ENCODE peak calls at places on chromosomes 11 and 22, in six cellular contexts. One of them, this sample, is unnamed.

GRCh38 chr22:24875862-24876506 is 70.0 kb downstream of the SGSM1 start:
- DNase-seq in uterus: no peak
- DNase-seq in heart right ventricle: no peak
- DNase-seq in body of pancreas: no peak
- DNase-seq in esophagus squamous epithelium: no peak
- DNase-seq in tibial artery: no peak
- DNase-seq in this sample: no peak

GRCh38 chr11:16114451-16114850 is 241.9 kb downstream of the SOX6 start:
- DNase-seq in uterus: no peak
- DNase-seq in heart right ventricle: no peak
- DNase-seq in body of pancreas: no peak
- DNase-seq in esophagus squamous epithelium: no peak
- DNase-seq in tibial artery: no peak
- DNase-seq in this sample: no peak

GRCh38 chr11:2268911-2269600 is 1.3 kb downstream of the ASCL2 start:
- DNase-seq in uterus: peak
- DNase-seq in heart right ventricle: peak
- DNase-seq in body of pancreas: peak
- DNase-seq in esophagus squamous epithelium: no peak
- DNase-seq in tibial artery: peak
- DNase-seq in this sample: no peak

GRCh38 chr22:49402169-49402568 is 425.5 kb downstream of the BRD1 start:
- DNase-seq in uterus: no peak
- DNase-seq in heart right ventricle: no peak
- DNase-seq in body of pancreas: no peak
- DNase-seq in esophagus squamous epithelium: no peak
- DNase-seq in tibial artery: no peak
- DNase-seq in this sample: no peak

GRCh38 chr11:13772223-13773046 is 104.0 kb downstream of the FAR1 start:
- DNase-seq in uterus: no peak
- DNase-seq in heart right ventricle: no peak
- DNase-seq in body of pancreas: peak
- DNase-seq in esophagus squamous epithelium: no peak
- DNase-seq in tibial artery: no peak
- DNase-seq in this sample: no peak

GRCh38 chr22:37427128-37427710 is at the start of gene ELFN2:
- DNase-seq in uterus: no peak
- DNase-seq in heart right ventricle: peak
- DNase-seq in body of pancreas: peak
- DNase-seq in esophagus squamous epithelium: no peak
- DNase-seq in tibial artery: no peak
- DNase-seq in this sample: no peak

GRCh38 chr11:30128269-30128932 is 102.4 kb upstream of the FSHB start:
- DNase-seq in uterus: no peak
- DNase-seq in heart right ventricle: no peak
- DNase-seq in body of pancreas: peak
- DNase-seq in esophagus squamous epithelium: no peak
- DNase-seq in tibial artery: no peak
- DNase-seq in this sample: no peak

GRCh38 chr11:122099345-122100045 is 16.5 kb downstream of the BLID start:
- DNase-seq in uterus: no peak
- DNase-seq in heart right ventricle: no peak
- DNase-seq in body of pancreas: peak
- DNase-seq in esophagus squamous epithelium: no peak
- DNase-seq in tibial artery: no peak
- DNase-seq in this sample: no peak

GRCh38 chr11:8757533-8757932 is 74.9 kb downstream of the RPL27A start:
- DNase-seq in uterus: no peak
- DNase-seq in heart right ventricle: no peak
- DNase-seq in body of pancreas: no peak
- DNase-seq in esophagus squamous epithelium: no peak
- DNase-seq in tibial artery: no peak
- DNase-seq in this sample: no peak

GRCh38 chr11:5679811-5680210 is 5.1 kb downstream of the TRIM5 start:
- DNase-seq in uterus: no peak
- DNase-seq in heart right ventricle: no peak
- DNase-seq in body of pancreas: no peak
- DNase-seq in esophagus squamous epithelium: no peak
- DNase-seq in tibial artery: no peak
- DNase-seq in this sample: no peak

GRCh38 chr22:37848587-37849088 is 581 bp upstream of the EIF3L start:
- DNase-seq in uterus: no peak
- DNase-seq in heart right ventricle: no peak
- DNase-seq in body of pancreas: no peak
- DNase-seq in esophagus squamous epithelium: no peak
- DNase-seq in tibial artery: no peak
- DNase-seq in this sample: no peak

GRCh38 chr11:57567512-57568329 is at the start of gene UBE2L6:
- DNase-seq in uterus: peak
- DNase-seq in heart right ventricle: peak
- DNase-seq in body of pancreas: peak
- DNase-seq in esophagus squamous epithelium: peak
- DNase-seq in tibial artery: peak
- DNase-seq in this sample: peak

GRCh38 chr11:36153581-36153980 is 135.6 kb downstream of the COMMD9 start:
- DNase-seq in uterus: no peak
- DNase-seq in heart right ventricle: no peak
- DNase-seq in body of pancreas: no peak
- DNase-seq in esophagus squamous epithelium: no peak
- DNase-seq in tibial artery: no peak
- DNase-seq in this sample: no peak

GRCh38 chr11:73398721-73399120 is 22.5 kb downstream of the RELT start:
- DNase-seq in uterus: no peak
- DNase-seq in heart right ventricle: no peak
- DNase-seq in body of pancreas: no peak
- DNase-seq in esophagus squamous epithelium: no peak
- DNase-seq in tibial artery: no peak
- DNase-seq in this sample: no peak

GRCh38 chr11:26199341-26199740 is 132.6 kb upstream of the ANO3 start:
- DNase-seq in uterus: no peak
- DNase-seq in heart right ventricle: no peak
- DNase-seq in body of pancreas: no peak
- DNase-seq in esophagus squamous epithelium: no peak
- DNase-seq in tibial artery: no peak
- DNase-seq in this sample: no peak

GRCh38 chr11:47466701-47467250 is 17.8 kb upstream of the RAPSN start:
- DNase-seq in uterus: no peak
- DNase-seq in heart right ventricle: peak
- DNase-seq in body of pancreas: peak
- DNase-seq in esophagus squamous epithelium: no peak
- DNase-seq in tibial artery: no peak
- DNase-seq in this sample: peak

GRCh38 chr11:576791-577610 is 731 bp downstream of the PHRF1 start:
- DNase-seq in uterus: no peak
- DNase-seq in heart right ventricle: no peak
- DNase-seq in body of pancreas: no peak
- DNase-seq in esophagus squamous epithelium: no peak
- DNase-seq in tibial artery: no peak
- DNase-seq in this sample: no peak

GRCh38 chr11:130999992-131000770 is 83.9 kb upstream of the SNX19 start:
- DNase-seq in uterus: no peak
- DNase-seq in heart right ventricle: no peak
- DNase-seq in body of pancreas: no peak
- DNase-seq in esophagus squamous epithelium: no peak
- DNase-seq in tibial artery: no peak
- DNase-seq in this sample: no peak

GRCh38 chr11:110777765-110778164 is 65.5 kb upstream of the ARHGAP20 start:
- DNase-seq in uterus: no peak
- DNase-seq in heart right ventricle: no peak
- DNase-seq in body of pancreas: no peak
- DNase-seq in esophagus squamous epithelium: no peak
- DNase-seq in tibial artery: peak
- DNase-seq in this sample: no peak

GRCh38 chr11:128303383-128303782 is 284.0 kb downstream of the ETS1 start:
- DNase-seq in uterus: no peak
- DNase-seq in heart right ventricle: no peak
- DNase-seq in body of pancreas: no peak
- DNase-seq in esophagus squamous epithelium: no peak
- DNase-seq in tibial artery: no peak
- DNase-seq in this sample: no peak
- H3K27ac ChIP-seq in uterus: no peak
- H3K27ac ChIP-seq in heart right ventricle: no peak
- H3K27ac ChIP-seq in body of pancreas: no peak
- H3K27ac ChIP-seq in esophagus squamous epithelium: no peak
- H3K27ac ChIP-seq in tibial artery: no peak
- H3K27ac ChIP-seq in this sample: no peak

DNA sequence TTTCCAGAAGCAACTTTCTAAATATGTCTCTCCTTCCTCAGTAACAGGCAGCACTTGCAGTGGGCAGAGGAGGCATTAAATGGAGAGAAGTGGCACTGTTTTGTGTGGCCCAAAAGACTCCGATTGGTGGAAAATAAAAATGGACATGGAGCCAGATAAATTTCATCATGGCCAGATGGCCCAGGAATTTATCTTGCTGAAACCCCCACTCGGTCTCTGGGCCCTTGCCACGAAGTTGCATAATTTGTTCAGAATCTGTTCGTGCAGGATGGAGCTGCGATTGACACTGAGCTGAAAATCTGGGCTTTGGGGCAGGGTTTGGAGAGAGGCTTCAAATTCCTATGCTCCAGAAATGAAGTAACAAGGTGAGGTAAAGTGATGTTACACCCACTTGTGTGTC is 65.5 kb downstream of the C11orf91 start:
- DNase-seq in uterus: peak
- DNase-seq in heart right ventricle: peak
- DNase-seq in body of pancreas: peak
- DNase-seq in esophagus squamous epithelium: no peak
- DNase-seq in tibial artery: no peak
- DNase-seq in this sample: no peak
- H3K27ac ChIP-seq in uterus: no peak
- H3K27ac ChIP-seq in heart right ventricle: no peak
- H3K27ac ChIP-seq in body of pancreas: no peak
- H3K27ac ChIP-seq in esophagus squamous epithelium: peak
- H3K27ac ChIP-seq in tibial artery: no peak
- H3K27ac ChIP-seq in this sample: no peak

GRCh38 chr11:10934293-10934850 is 76.5 kb upstream of the ZBED5 start:
- DNase-seq in uterus: no peak
- DNase-seq in heart right ventricle: no peak
- DNase-seq in body of pancreas: peak
- DNase-seq in esophagus squamous epithelium: no peak
- DNase-seq in tibial artery: no peak
- DNase-seq in this sample: no peak
- H3K27ac ChIP-seq in uterus: peak
- H3K27ac ChIP-seq in heart right ventricle: peak
- H3K27ac ChIP-seq in body of pancreas: peak
- H3K27ac ChIP-seq in esophagus squamous epithelium: peak
- H3K27ac ChIP-seq in tibial artery: peak
- H3K27ac ChIP-seq in this sample: no peak

DNA sequence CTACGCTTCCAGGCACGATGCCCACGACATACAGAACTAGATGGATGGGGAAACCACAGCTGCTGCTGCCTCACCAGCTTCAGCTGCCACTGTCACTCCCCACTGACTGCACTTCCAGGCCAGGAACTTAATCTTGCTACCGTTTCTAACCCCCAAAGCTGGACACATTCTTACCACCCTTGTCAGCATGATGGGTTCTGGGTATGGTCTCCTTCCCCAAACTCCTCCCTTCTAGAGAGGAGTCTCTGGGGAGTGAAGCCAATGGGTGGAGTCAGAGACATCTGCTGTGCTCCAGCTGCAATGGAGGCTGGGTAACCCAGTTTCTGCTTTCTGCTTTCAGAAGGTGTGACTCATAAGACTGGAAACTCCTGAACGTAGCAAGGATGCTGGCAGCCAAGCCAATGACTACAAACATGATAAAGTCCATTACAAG is 87.0 kb upstream of the THY1 start:
- DNase-seq in uterus: peak
- DNase-seq in heart right ventricle: no peak
- DNase-seq in body of pancreas: peak
- DNase-seq in esophagus squamous epithelium: no peak
- DNase-seq in tibial artery: peak
- DNase-seq in this sample: no peak
- H3K27ac ChIP-seq in uterus: no peak
- H3K27ac ChIP-seq in heart right ventricle: no peak
- H3K27ac ChIP-seq in body of pancreas: no peak
- H3K27ac ChIP-seq in esophagus squamous epithelium: no peak
- H3K27ac ChIP-seq in tibial artery: no peak
- H3K27ac ChIP-seq in this sample: no peak

GRCh38 chr22:19143967-19144400 is 467 bp downstream of the ESS2 start:
- DNase-seq in uterus: no peak
- DNase-seq in heart right ventricle: no peak
- DNase-seq in body of pancreas: no peak
- DNase-seq in esophagus squamous epithelium: no peak
- DNase-seq in tibial artery: no peak
- DNase-seq in this sample: no peak
- H3K27ac ChIP-seq in uterus: peak
- H3K27ac ChIP-seq in heart right ventricle: peak
- H3K27ac ChIP-seq in body of pancreas: peak
- H3K27ac ChIP-seq in esophagus squamous epithelium: peak
- H3K27ac ChIP-seq in tibial artery: peak
- H3K27ac ChIP-seq in this sample: peak

GRCh38 chr11:61359541-61359940 is 2.1 kb downstream of the CYB561A3 start:
- DNase-seq in uterus: no peak
- DNase-seq in heart right ventricle: no peak
- DNase-seq in body of pancreas: no peak
- DNase-seq in esophagus squamous epithelium: no peak
- DNase-seq in tibial artery: no peak
- DNase-seq in this sample: no peak
- H3K27ac ChIP-seq in uterus: peak
- H3K27ac ChIP-seq in heart right ventricle: no peak
- H3K27ac ChIP-seq in body of pancreas: no peak
- H3K27ac ChIP-seq in esophagus squamous epithelium: no peak
- H3K27ac ChIP-seq in tibial artery: no peak
- H3K27ac ChIP-seq in this sample: no peak

DNA sequence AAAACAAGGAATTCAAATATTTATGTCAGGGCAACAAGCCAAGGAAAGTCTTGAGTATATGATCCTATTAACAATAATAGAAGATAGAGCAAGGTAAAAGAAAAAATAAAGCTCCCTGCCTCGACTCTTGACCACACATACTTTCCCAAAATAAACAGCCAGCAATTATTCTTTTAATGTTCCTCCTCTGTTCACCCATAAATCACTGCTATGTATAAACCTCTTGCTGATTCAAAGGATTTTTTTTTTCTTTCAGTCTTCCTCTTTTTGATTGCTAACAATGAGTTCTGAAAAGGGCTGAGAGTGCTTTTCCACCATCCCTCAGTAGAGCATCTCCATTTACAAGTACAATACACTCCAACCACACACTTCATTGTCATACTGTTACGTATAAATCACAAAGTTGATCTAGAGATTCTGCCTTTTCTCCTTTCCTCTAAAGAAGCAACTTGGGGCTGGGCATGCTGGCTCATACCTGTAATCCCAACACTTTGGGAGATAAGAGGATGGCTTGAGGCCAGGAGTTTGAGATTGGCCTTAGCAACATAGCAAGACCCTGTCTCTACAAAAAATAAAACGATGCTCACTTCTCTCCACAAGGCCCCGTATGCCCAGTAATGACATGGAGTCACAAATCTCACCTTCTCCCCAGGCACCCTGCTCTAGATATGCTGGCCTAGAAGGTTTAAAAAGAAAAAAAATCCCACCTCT is 24.0 kb downstream of the RAB30 start:
- DNase-seq in uterus: no peak
- DNase-seq in heart right ventricle: no peak
- DNase-seq in body of pancreas: no peak
- DNase-seq in esophagus squamous epithelium: no peak
- DNase-seq in tibial artery: no peak
- DNase-seq in this sample: no peak
- H3K27ac ChIP-seq in uterus: peak
- H3K27ac ChIP-seq in heart right ventricle: peak
- H3K27ac ChIP-seq in body of pancreas: no peak
- H3K27ac ChIP-seq in esophagus squamous epithelium: no peak
- H3K27ac ChIP-seq in tibial artery: no peak
- H3K27ac ChIP-seq in this sample: no peak

This sample was measured in caudate nucleus.